ENCODE peak calls at places on chromosomes 4 and X, in nine cellular contexts. I is non-pigmented ciliary epithelial cell, Y is glutamatergic neuron, S is amniotic stem cell, L is fibroblast of mammary gland, J is ecto neural progenitor cell, N is NCI-H1092 treated with DMSO at 0.1 percent for 48 hours, M is HepG2, R is posterior cingulate gyrus. O is an unnamed sample.

GRCh38 chrX:152943826-152944225 is 46.0 kb downstream of the ZNF185 start:
- DNase-seq in I (no peak), Y (no peak), S (no peak), L (no peak), J (no peak), N (no peak), M (no peak), R (no peak), O (no peak)

GRCh38 chr4:119026662-119027444 is 108.8 kb upstream of the MYOZ2 start:
- DNase-seq in I (no peak), Y (no peak), S (no peak), L (peak), J (no peak), N (no peak), M (no peak), R (no peak), O (no peak)

GRCh38 chr4:158782539-158783360 is 13.9 kb downstream of the FNIP2 start:
- DNase-seq in I (no peak), Y (no peak), S (no peak), L (no peak), J (no peak), N (no peak), M (peak), R (no peak), O (no peak)

GRCh38 chr4:179595671-179596410 is 2153.6 kb upstream of the AGA start:
- DNase-seq in I (peak), Y (no peak), S (peak), L (peak), J (no peak), N (no peak), M (no peak), R (no peak), O (peak)

GRCh38 chrX:64229145-64229544 is 1.3 kb downstream of the ASB12 start:
- DNase-seq in I (no peak), Y (no peak), S (no peak), L (no peak), J (no peak), N (no peak), M (no peak), R (no peak), O (no peak)

GRCh38 chrX:39577976-39578962 is 519.5 kb downstream of the BCOR start:
- DNase-seq in I (no peak), Y (no peak), S (no peak), L (no peak), J (no peak), N (peak), M (no peak), R (no peak), O (no peak)

GRCh38 chr4:86274642-86275041 is 85.2 kb downstream of the MAPK10 start:
- DNase-seq in I (no peak), Y (no peak), S (no peak), L (no peak), J (no peak), N (no peak), M (no peak), R (no peak), O (no peak)

GRCh38 chr4:185109736-185110135 is 33.3 kb upstream of the SLC25A4 start:
- DNase-seq in I (no peak), Y (no peak), S (no peak), L (no peak), J (no peak), N (no peak), M (no peak), R (no peak), O (no peak)

GRCh38 chr4:98939892-98940298 is 11.0 kb upstream of the EIF4E start:
- DNase-seq in I (no peak), Y (no peak), S (peak), L (peak), J (no peak), N (peak), M (peak), R (no peak), O (no peak)

GRCh38 chr4:1137063-1137771 is 23.9 kb upstream of the RNF212 start:
- DNase-seq in I (no peak), Y (no peak), S (no peak), L (peak), J (no peak), N (no peak), M (no peak), R (no peak), O (no peak)